ENCODE peak calls at places on chromosome 22, in six cellular contexts. S, Q, A, I, G and U are unnamed samples.
A peak's percentile ranks its signal among the peaks of the same experiment; 100 is the strongest.

GRCh38 chr22:37196539-37197450 is 8.7 kb upstream of the C1QTNF6 start:
- DNase-seq in S (peak; percentile 87), I (no peak), A (no peak), G (no peak), Q (peak; percentile 81), U (peak; percentile 21)

GRCh38 chr22:37566329-37566837 is 6.1 kb downstream of the CDC42EP1 start:
- DNase-seq in S (no peak), A (no peak), I (no peak), Q (peak; percentile 20), G (peak; percentile 17), U (no peak)

GRCh38 chr22:31286360-31287255 is 5.7 kb downstream of the PIK3IP1 start:
- DNase-seq in G (no peak), A (no peak), I (no peak), Q (no peak), S (no peak), U (no peak)

GRCh38 chr22:19495562-19496323 is 16.0 kb downstream of the CDC45 start:
- DNase-seq in G (no peak), Q (peak; percentile 71), I (peak; percentile 21), S (peak; percentile 45), A (no peak), U (no peak)

GRCh38 chr22:44278234-44279058 is 34.3 kb downstream of the SHISAL1 start:
- DNase-seq in Q (no peak), S (no peak), G (no peak), I (no peak), A (no peak), U (no peak)

GRCh38 chr22:20423636-20424511 is 13.8 kb downstream of the SCARF2 start:
- DNase-seq in I (no peak), S (no peak), Q (no peak), A (no peak), G (no peak), U (no peak)

GRCh38 chr22:25375683-25376082 is 156.2 kb downstream of the CRYBB2 start:
- DNase-seq in Q (no peak), A (no peak), G (no peak), I (no peak), S (no peak), U (no peak)

GRCh38 chr22:27842236-27842993 is 40.9 kb upstream of the MN1 start:
- DNase-seq in A (no peak), Q (no peak), I (no peak), S (no peak), G (no peak), U (no peak)

GRCh38 chr22:36177160-36177559 is 16.6 kb upstream of the APOL3 start:
- DNase-seq in S (no peak), A (no peak), G (no peak), Q (no peak), I (no peak), U (no peak)

GRCh38 chr22:45689195-45689594 is 17.6 kb downstream of the ATXN10 start:
- DNase-seq in Q (no peak), S (no peak), A (no peak), I (no peak), G (no peak), U (no peak)

GRCh38 chr22:49632199-49633009 is 195.3 kb downstream of the BRD1 start:
- DNase-seq in A (peak; percentile 73), Q (peak; percentile 24), G (peak; percentile 13), I (peak; percentile 39), S (peak; percentile 28), U (peak; percentile 65)

GRCh38 chr22:28710112-28710888 is 30.7 kb upstream of the TTC28 start:
- DNase-seq in I (no peak), S (peak; percentile 85), G (no peak), Q (peak; percentile 72), A (no peak), U (no peak)

GRCh38 chr22:46100401-46101105 is 49.8 kb upstream of the PPARA start:
- DNase-seq in S (no peak), I (no peak), G (no peak), Q (no peak), A (no peak), U (no peak)

GRCh38 chr22:49208768-49209252 is 618.9 kb downstream of the BRD1 start:
- DNase-seq in S (no peak), G (no peak), I (no peak), A (peak; percentile 56), Q (no peak), U (no peak)

GRCh38 chr22:49934891-49935557 is 16.6 kb downstream of the CRELD2 start:
- DNase-seq in G (no peak), A (no peak), Q (peak; percentile 68), S (peak; percentile 39), I (peak; percentile 38), U (peak; percentile 28)